ENCODE peak calls at places on chromosomes 11 and 22, in seven cellular contexts. Z, X, C, J, Q, U and P are unnamed samples.

GRCh38 chr11:44914105-44914504 is 36.6 kb downstream of the TP53I11 start:
- DNase-seq in Z (no peak), X (no peak), C (no peak), J (no peak), Q (no peak), U (no peak), P (no peak)

GRCh38 chr11:520428-521178 is 13.6 kb upstream of the RNH1 start:
- DNase-seq in Z (no peak), X (no peak), C (no peak), J (peak; percentile 10), Q (no peak), U (peak; percentile 50), P (peak; percentile 75)

GRCh38 chr11:5684627-5685362 is at the start of gene TRIM5:
- DNase-seq in Z (peak; percentile 93), X (peak; percentile 93), C (peak; percentile 93), J (peak; percentile 88), Q (peak; percentile 86), U (peak; percentile 88), P (peak; percentile 86)

GRCh38 chr11:12725047-12725862 is 51.0 kb downstream of the TEAD1 start:
- DNase-seq in Z (no peak), X (no peak), C (no peak), J (no peak), Q (no peak), U (no peak), P (no peak)

GRCh38 chr22:48793949-48794348 is 1033.7 kb downstream of the BRD1 start:
- DNase-seq in Z (no peak), X (no peak), C (no peak), J (no peak), Q (no peak), U (no peak), P (no peak)

GRCh38 chr22:45503071-45503815 is 560 bp downstream of the FBLN1 start:
- DNase-seq in Z (no peak), X (no peak), C (no peak), J (no peak), Q (no peak), U (peak; percentile 33), P (no peak)

GRCh38 chr11:114395776-114396175 is 4.5 kb downstream of the C11orf71 start:
- DNase-seq in Z (no peak), X (no peak), C (no peak), J (no peak), Q (no peak), U (no peak), P (no peak)

GRCh38 chr22:20578192-20578591 is 70.8 kb downstream of the MED15 start:
- DNase-seq in Z (no peak), X (no peak), C (no peak), J (no peak), Q (no peak), U (no peak), P (no peak)

GRCh38 chr11:128407962-128408361 is 179.4 kb downstream of the ETS1 start:
- DNase-seq in Z (peak; percentile 43), X (no peak), C (no peak), J (no peak), Q (no peak), U (no peak), P (no peak)

GRCh38 chr11:131571571-131571970 is 201.2 kb downstream of the NTM start:
- DNase-seq in Z (no peak), X (no peak), C (no peak), J (no peak), Q (no peak), U (no peak), P (no peak)
- H3K27me3 ChIP-seq in Z (no peaks in the 10 kb centered on the region), X (no peaks in the 10 kb centered on the region), C (peaks cover 6% of the 10 kb centered on the region), J (no peaks in the 10 kb centered on the region), Q (no peaks in the 10 kb centered on the region), U (no peaks in the 10 kb centered on the region), P (peaks cover 9% of the 10 kb centered on the region)

GRCh38 chr11:134765565-134765964 is 353.5 kb upstream of the B3GAT1 start:
- DNase-seq in Z (no peak), X (no peak), C (no peak), J (no peak), Q (no peak), U (no peak), P (no peak)

GRCh38 chr11:134762248-134763029 is 350.4 kb upstream of the B3GAT1 start:
- DNase-seq in Z (no peak), X (no peak), C (no peak), J (no peak), Q (no peak), U (no peak), P (peak; percentile 68)

GRCh38 chr11:134763030-134763388 is 351.0 kb upstream of the B3GAT1 start:
- DNase-seq in Z (no peak), X (no peak), C (no peak), J (no peak), Q (no peak), U (no peak), P (no peak)

GRCh38 chr11:134764966-134765365 is 352.9 kb upstream of the B3GAT1 start:
- DNase-seq in Z (no peak), X (no peak), C (no peak), J (no peak), Q (no peak), U (no peak), P (no peak)

GRCh38 chr11:134764367-134764766 is 352.3 kb upstream of the B3GAT1 start:
- DNase-seq in Z (no peak), X (no peak), C (no peak), J (no peak), Q (no peak), U (no peak), P (no peak)
- H3K27ac ChIP-seq in Z (no peak overlapping the region), X (no peak overlapping the region), C (no peak overlapping the region), J (no peak overlapping the region), Q (no peak overlapping the region), U (no peak overlapping the region), P (no peak overlapping the region)

GRCh38 chr22:26912985-26913384 is 255.6 kb downstream of the MIAT start:
- DNase-seq in Z (no peak), X (no peak), C (no peak), J (no peak), Q (no peak), U (no peak), P (no peak)
- H3K27me3 ChIP-seq in Z (peaks cover 30% of the 10 kb centered on the region), X (no peaks in the 10 kb centered on the region), C (peaks cover 30% of the 10 kb centered on the region), J (no peaks in the 10 kb centered on the region), Q (no peaks in the 10 kb centered on the region), U (no peaks in the 10 kb centered on the region), P (peaks cover 10% of the 10 kb centered on the region)

DNA sequence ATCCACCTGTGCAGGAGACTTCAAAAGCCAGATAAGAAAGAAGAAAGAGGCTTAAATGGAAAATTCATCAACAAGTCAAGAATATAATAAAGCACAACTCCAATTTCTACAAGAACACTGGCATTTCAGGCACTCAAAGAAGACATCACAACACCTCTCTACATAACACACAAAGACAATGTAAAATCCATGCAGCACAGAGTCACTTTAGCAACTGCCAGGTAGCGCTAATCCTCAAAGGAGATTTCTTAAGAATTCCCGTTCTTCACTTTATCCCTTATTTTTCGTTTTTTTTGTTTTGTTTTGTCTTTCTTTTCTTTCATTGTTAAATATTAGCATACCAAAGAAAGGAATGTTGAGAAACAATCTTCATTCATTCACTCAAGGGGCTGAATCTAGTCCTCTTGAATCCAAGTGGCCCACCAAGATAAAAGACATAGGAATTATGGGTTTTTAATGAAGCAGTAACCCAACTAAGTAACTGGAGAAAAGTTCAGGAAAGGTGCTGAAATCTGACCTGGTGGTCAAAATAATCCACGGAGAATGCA is 95.0 kb downstream of the CADM1 start:
- DNase-seq in Z (no peak), X (no peak), C (no peak), J (no peak), Q (no peak), U (no peak), P (no peak)
- H3K27ac ChIP-seq in Z (no peak overlapping the region), X (no peak overlapping the region), C (no peak overlapping the region), J (no peak overlapping the region), Q (no peak overlapping the region), U (no peak overlapping the region), P (no peak overlapping the region)

GRCh38 chr22:35361001-35361551 is 19.8 kb upstream of the HMOX1 start:
- DNase-seq in Z (no peak), X (no peak), C (no peak), J (no peak), Q (no peak), U (no peak), P (no peak)
- H3K27me3 ChIP-seq in Z (no peaks in the 10 kb centered on the region), X (no peaks in the 10 kb centered on the region), C (no peaks in the 10 kb centered on the region), J (no peaks in the 10 kb centered on the region), Q (no peaks in the 10 kb centered on the region), U (peaks cover 11% of the 10 kb centered on the region), P (peaks cover 4% of the 10 kb centered on the region)